ENCODE peak calls at places on chromosomes 5 and 9, in seven cellular contexts. Z is CD4-positive, CD25-positive, alpha-beta regulatory T cell; U is SJSA1; Y is gastrocnemius medialis; M is CD8-positive, alpha-beta memory T cell; G is tibial nerve; K is GM12878. F is an unnamed sample. For H3K4me1 and H3K27me3, the result is how much of the 10 kb centered on the place peaks cover.

GRCh38 chr5:152406082-152406481 is 1.0 kb upstream of the NMUR2 start:
- DNase-seq in U (no peak), K (no peak), Z (no peak), M (no peak), Y (no peak), G (no peak), F (no peak)

GRCh38 chr9:12163775-12164458 is 529.3 kb upstream of the TYRP1 start:
- DNase-seq in M (no peak), Z (no peak), Y (no peak), U (no peak), K (no peak), G (no peak), F (no peak)

GRCh38 chr9:129113645-129114304 is 2.6 kb downstream of the PTPA start:
- DNase-seq in K (no peak), Y (no peak), U (no peak), Z (no peak), G (no peak), M (no peak), F (no peak)

GRCh38 chr5:35183243-35183955 is 46.9 kb downstream of the PRLR start:
- DNase-seq in K (peak), U (no peak), G (peak), Z (no peak), M (no peak), Y (peak), F (no peak)

GRCh38 chr9:88651682-88652633 is 117.0 kb downstream of the NXNL2 start:
- DNase-seq in M (no peak), G (peak), Z (no peak), Y (peak), K (no peak), U (peak), F (peak)

GRCh38 chr5:178389796-178390195 is 157.2 kb upstream of the PHYKPL start:
- DNase-seq in K (no peak), Y (no peak), M (no peak), Z (no peak), U (no peak), G (no peak), F (no peak)

GRCh38 chr5:54446169-54446786 is 9.2 kb upstream of the HSPB3 start:
- DNase-seq in Y (no peak), G (no peak), M (no peak), Z (no peak), U (no peak), K (no peak), F (no peak)

GRCh38 chr5:63401434-63402046 is 560.7 kb downstream of the HTR1A start:
- DNase-seq in M (no peak), U (peak), G (peak), Z (no peak), Y (no peak), K (peak), F (peak)

GRCh38 chr9:134591573-134591981 is 50.0 kb upstream of the COL5A1 start:
- DNase-seq in Z (no peak), Y (no peak), G (no peak), M (no peak), U (peak), K (no peak), F (no peak)

GRCh38 chr5:180423133-180423532 is 70.0 kb upstream of the GFPT2 start:
- DNase-seq in U (no peak), K (no peak), G (no peak), Y (no peak), M (no peak), Z (no peak), F (no peak)

GRCh38 chr9:8052991-8053390 is 253.4 kb upstream of the DMAC1 start:
- DNase-seq in Y (no peak), G (no peak), Z (no peak), U (no peak), M (no peak), K (no peak), F (no peak)

GRCh38 chr5:115815006-115815692 is 1.3 kb downstream of the CDO1 start:
- DNase-seq in G (no peak), Y (no peak), M (no peak), U (no peak), K (no peak), Z (no peak), F (no peak)

GRCh38 chr9:74948897-74949296 is 3.8 kb downstream of the C9orf40 start:
- DNase-seq in U (no peak), Z (no peak), K (no peak), M (no peak), G (no peak), Y (no peak), F (no peak)

GRCh38 chr9:116002181-116002580 is 151.4 kb upstream of the PAPPA start:
- DNase-seq in K (no peak), M (no peak), Z (no peak), G (no peak), Y (no peak), U (no peak), F (no peak)

GRCh38 chr5:35316611-35317307 is 86.5 kb upstream of the PRLR start:
- DNase-seq in Y (no peak), U (no peak), K (no peak), M (no peak), Z (no peak), G (no peak), F (peak)

GRCh38 chr5:98398465-98398864 is 375.0 kb upstream of the RGMB start:
- DNase-seq in Z (no peak), K (no peak), G (no peak), M (no peak), Y (no peak), U (no peak), F (no peak)

GRCh38 chr9:87270241-87271234 is 227.1 kb upstream of the DAPK1 start:
- DNase-seq in U (peak), M (no peak), G (peak), Y (no peak), K (no peak), Z (no peak), F (no peak)

GRCh38 chr5:6732634-6733410 is 19.6 kb downstream of the TENT4A start:
- DNase-seq in Z (no peak), G (no peak), K (no peak), M (no peak), U (peak), Y (no peak), F (peak)

GRCh38 chr5:160375166-160375565 is 4.7 kb upstream of the C1QTNF2 start:
- DNase-seq in Y (no peak), Z (no peak), M (no peak), G (no peak), U (no peak), K (no peak), F (no peak)

GRCh38 chr5:6856658-6857057 is 143.4 kb downstream of the TENT4A start:
- DNase-seq in U (no peak), Z (no peak), Y (no peak), M (no peak), G (no peak), K (no peak), F (no peak)

GRCh38 chr5:123528878-123529277 is 16.9 kb downstream of the CSNK1G3 start:
- DNase-seq in K (no peak), U (no peak), Y (no peak), M (no peak), G (no peak), Z (no peak), F (no peak)

GRCh38 chr5:55037046-55037771 is 13.2 kb downstream of the GZMK start:
- DNase-seq in Y (no peak), U (peak), G (no peak), M (peak), Z (peak), K (no peak), F (no peak)

GRCh38 chr5:141558150-141558549 is 60.6 kb downstream of the DIAPH1 start:
- DNase-seq in G (no peak), Y (no peak), U (no peak), K (no peak), Z (no peak), M (no peak), F (peak)

GRCh38 chr5:135547590-135548254 is 12.0 kb upstream of the NEUROG1 start:
- DNase-seq in Z (no peak), U (no peak), G (no peak), Y (no peak), K (no peak), M (no peak), F (no peak)

GRCh38 chr5:134133213-134133994 is 18.9 kb downstream of the TCF7 start:
- DNase-seq in K (no peak), G (no peak), U (no peak), Y (peak), Z (no peak), M (peak), F (no peak)
- H3K27ac ChIP-seq in K (peak), G (no peak), U (no peak), Y (peak), Z (peak), M (peak), F (no peak)

GRCh38 chr9:109138421-109138820 is 18.7 kb upstream of the TMEM245 start:
- DNase-seq in M (no peak), G (no peak), K (no peak), Y (no peak), U (no peak), Z (no peak), F (no peak)

GRCh38 chr9:109132473-109133095 is 12.8 kb upstream of the TMEM245 start:
- DNase-seq in U (no peak), Y (no peak), M (no peak), G (no peak), K (no peak), Z (no peak), F (no peak)

GRCh38 chr9:109134167-109134578 is 14.4 kb upstream of the TMEM245 start:
- DNase-seq in M (no peak), K (no peak), U (no peak), Y (no peak), G (no peak), Z (no peak), F (no peak)

GRCh38 chr9:109129470-109130197 is 9.9 kb upstream of the TMEM245 start:
- DNase-seq in M (no peak), Z (no peak), G (no peak), U (no peak), Y (no peak), K (no peak), F (no peak)

GRCh38 chr9:109133533-109133932 is 13.8 kb upstream of the TMEM245 start:
- DNase-seq in G (no peak), U (no peak), K (no peak), Z (no peak), Y (no peak), M (no peak), F (no peak)
- H3K4me1 ChIP-seq in G (under half), U (under half), K (under half), Z (under half), Y (under half), M (under half), F (under half)

GRCh38 chr5:43044181-43044914 is 4.2 kb upstream of the ANXA2R start:
- DNase-seq in G (no peak), K (no peak), U (no peak), Y (peak), M (no peak), Z (no peak), F (no peak)
- H3K27me3 ChIP-seq in G (under half), K (under half), U (under half), Y (under half), M (under half), Z (under half), F (under half)

DNA sequence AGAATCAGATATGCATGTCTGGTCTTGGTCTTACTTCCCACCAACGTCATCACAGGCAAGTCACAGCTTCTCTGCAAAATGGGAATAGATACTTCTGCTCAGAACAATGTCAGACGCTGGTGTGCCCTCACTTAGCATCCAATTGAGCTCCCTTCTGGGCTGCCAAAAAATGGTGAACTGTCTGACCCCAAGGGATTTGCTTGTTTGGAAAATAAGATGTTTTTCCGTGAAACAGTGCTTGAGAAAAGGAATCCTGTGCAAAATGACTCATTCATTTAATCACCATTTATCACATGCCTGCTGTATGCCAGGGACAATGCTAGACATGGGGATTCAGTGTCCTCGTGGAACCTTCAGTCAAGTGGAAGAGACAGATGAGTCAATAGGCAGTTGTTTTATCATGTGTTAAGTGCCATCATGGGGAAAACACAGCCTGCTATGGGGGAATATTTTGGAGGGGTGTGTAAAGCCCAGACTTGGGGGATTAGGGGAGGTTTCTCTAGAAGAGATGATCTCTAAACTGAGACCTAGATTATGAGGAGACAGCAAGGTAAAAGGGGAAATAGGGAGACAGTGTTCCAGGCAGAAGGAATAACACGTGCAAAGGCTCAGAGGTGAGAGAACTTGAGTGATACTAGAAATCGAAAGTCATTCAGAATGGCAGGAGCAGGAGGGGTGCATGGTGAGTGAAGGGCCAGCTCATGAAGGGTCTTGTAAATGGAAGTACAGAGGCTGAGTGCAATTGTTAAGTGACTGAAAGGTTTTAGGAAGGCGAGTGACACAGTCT is 3.8 kb downstream of the NIPAL4 start:
- DNase-seq in M (no peak), G (no peak), U (no peak), Y (peak), K (no peak), Z (no peak), F (peak)
- H3K27ac ChIP-seq in M (no peak), G (no peak), U (peak), Y (no peak), K (peak), Z (no peak), F (peak)

DNA sequence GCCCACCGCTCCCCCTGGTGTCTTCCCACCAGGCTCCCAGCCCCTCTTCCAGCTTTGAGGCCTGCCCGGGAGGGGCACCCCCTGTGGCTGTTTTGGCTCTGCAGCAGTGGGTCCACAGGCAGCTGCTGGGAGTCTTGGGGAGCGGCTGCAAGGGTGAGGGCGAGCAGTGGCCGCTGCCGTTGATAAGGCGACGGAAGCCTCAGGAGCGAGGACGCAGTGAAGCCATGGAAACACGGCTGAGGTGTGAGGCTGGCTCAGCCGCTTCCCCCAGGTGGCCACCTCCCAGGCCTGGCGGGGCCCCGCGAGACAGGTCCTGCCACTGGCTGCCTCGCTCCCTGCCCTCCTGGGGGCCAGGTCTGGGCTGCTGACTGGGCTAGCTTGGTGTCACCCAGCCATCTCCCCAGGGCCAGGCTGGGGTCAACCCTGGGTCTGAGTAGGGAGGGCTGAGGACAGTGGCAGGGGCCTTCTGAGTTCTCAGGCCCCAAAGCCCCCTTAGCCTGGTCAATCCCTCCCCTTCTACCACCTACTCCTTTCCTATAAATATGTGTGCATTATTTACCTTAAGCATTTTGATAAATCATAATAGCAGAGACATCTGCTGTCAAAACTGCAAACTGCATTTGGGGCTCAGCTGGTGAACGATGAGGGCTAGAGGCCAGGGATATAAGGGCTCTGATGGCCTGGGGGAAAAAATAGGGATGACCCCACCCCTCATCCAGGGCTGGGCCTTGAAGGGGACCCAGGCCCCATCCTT is 41.7 kb downstream of the CXXC5 start:
- DNase-seq in Y (no peak), K (no peak), U (no peak), Z (peak), G (peak), M (no peak), F (no peak)
- H3K4me1 ChIP-seq in Y (half or more), K (under half), U (under half), Z (under half), G (under half), M (under half), F (under half)

GRCh38 chr5:96976-97640 is 5.1 kb downstream of the PLEKHG4B start:
- DNase-seq in Z (no peak), M (no peak), G (no peak), U (no peak), K (no peak), Y (no peak), F (no peak)

GRCh38 chr5:93221-93980 is 1.4 kb downstream of the PLEKHG4B start:
- DNase-seq in U (no peak), G (no peak), Y (no peak), Z (no peak), K (no peak), M (no peak), F (no peak)

GRCh38 chr5:94113-94892 is 2.3 kb downstream of the PLEKHG4B start:
- DNase-seq in M (no peak), Y (no peak), G (no peak), Z (no peak), K (no peak), U (peak), F (no peak)

GRCh38 chr5:92391-93220 is 638 bp downstream of the PLEKHG4B start:
- DNase-seq in U (no peak), M (no peak), G (no peak), Z (no peak), K (no peak), Y (no peak), F (no peak)

GRCh38 chr5:95241-95980 is 3.4 kb downstream of the PLEKHG4B start:
- DNase-seq in K (no peak), U (peak), G (no peak), M (no peak), Z (no peak), Y (no peak), F (no peak)
- H3K27me3 ChIP-seq in K (under half), U (half or more), G (under half), M (under half), Z (under half), Y (half or more), F (half or more)

DNA sequence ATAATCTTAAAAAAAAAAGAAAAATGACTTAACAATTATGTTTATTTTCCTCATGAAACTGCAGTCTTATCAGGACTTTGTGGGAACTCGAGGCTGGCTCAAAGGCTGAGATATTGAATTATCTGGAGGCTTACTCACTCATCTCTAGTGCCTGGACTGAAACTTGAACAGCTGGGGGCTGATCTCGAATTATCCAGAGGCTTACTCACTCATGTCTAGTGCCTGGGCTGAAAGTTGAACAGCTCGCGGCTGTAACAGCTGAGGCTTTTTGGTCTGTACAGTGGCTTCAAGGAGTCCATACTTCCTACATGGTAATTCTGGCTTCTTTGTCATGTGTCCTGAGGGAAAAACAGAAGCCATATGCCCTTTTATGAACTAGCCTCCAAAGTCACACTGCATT is 371.9 kb downstream of the CETN3 start:
- DNase-seq in Y (no peak), Z (no peak), U (no peak), M (no peak), K (no peak), G (no peak), F (no peak)
- H3K27ac ChIP-seq in Y (no peak), Z (no peak), U (no peak), M (no peak), K (no peak), G (no peak), F (no peak)

GRCh38 chr9:34343605-34344004 is 14.2 kb downstream of the NUDT2 start:
- DNase-seq in Y (peak), G (no peak), K (no peak), Z (no peak), U (no peak), M (no peak), F (no peak)
- H3K4me1 ChIP-seq in Y (under half), G (under half), K (under half), Z (under half), U (under half), M (under half), F (under half)

GRCh38 chr9:132410642-132411041 is 631 bp downstream of the CFAP77 start:
- DNase-seq in Y (no peak), U (no peak), G (no peak), K (no peak), Z (peak), M (peak), F (no peak)
- H3K27me3 ChIP-seq in Y (half or more), U (half or more), G (under half), K (under half), Z (under half), M (under half), F (half or more)

DNA sequence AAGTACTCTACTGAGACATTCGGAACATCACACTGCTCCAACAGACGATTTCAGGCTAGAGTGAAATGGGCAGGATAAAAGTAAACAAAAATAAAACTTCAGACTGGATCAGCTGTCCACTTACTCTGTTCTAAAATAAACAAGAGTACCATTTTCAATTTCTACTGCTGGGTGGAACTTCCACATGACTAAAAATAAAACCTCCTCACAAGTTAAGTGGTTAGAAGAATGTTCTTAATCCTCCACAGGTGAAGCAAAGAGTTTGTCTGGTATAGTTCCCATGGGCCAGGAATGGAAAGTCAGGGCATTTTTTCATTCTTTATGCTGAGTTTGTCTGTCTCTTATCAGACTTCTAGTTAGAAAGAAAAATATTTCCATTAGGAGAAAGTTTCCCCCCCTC is 15.7 kb downstream of the NUDT12 start:
- DNase-seq in G (no peak), Y (no peak), K (no peak), M (no peak), U (no peak), Z (no peak), F (no peak)
- H3K27ac ChIP-seq in G (no peak), Y (no peak), K (no peak), M (no peak), U (no peak), Z (no peak), F (no peak)